ENCODE peak calls at places on chromosome 4, in ten cellular contexts. H, W, Q, V, F, U, A, K, Y and J are unnamed samples.
A peak's percentile ranks its signal among the peaks of the same experiment; 100 is the strongest.

GRCh38 chr4:6258741-6259140 is 10.9 kb upstream of the WFS1 start:
- DNase-seq in H (no peak), W (no peak), Q (no peak), V (no peak), F (no peak), U (no peak), A (no peak), K (no peak), Y (no peak), J (no peak)

GRCh38 chr4:32010221-32010620 is 1290.1 kb downstream of the PCDH7 start:
- DNase-seq in H (no peak), W (no peak), Q (no peak), V (no peak), F (no peak), U (no peak), A (no peak), K (no peak), Y (no peak), J (no peak)

GRCh38 chr4:52096048-52096447 is 44.9 kb downstream of the SPATA18 start:
- DNase-seq in H (no peak), W (no peak), Q (no peak), V (no peak), F (no peak), U (no peak), A (peak; percentile 5), K (no peak), Y (no peak), J (no peak)

GRCh38 chr4:6855692-6856297 is 53.8 kb upstream of the TBC1D14 start:
- DNase-seq in H (no peak), W (no peak), Q (peak; percentile 73), V (peak; percentile 84), F (peak; percentile 71), U (no peak), A (no peak), K (peak; percentile 68), Y (no peak), J (no peak)

GRCh38 chr4:55635282-55635681 is 816 bp downstream of the NMU start:
- DNase-seq in H (peak; percentile 38), W (no peak), Q (no peak), V (no peak), F (no peak), U (no peak), A (no peak), K (no peak), Y (no peak), J (peak; percentile 16)

GRCh38 chr4:56410247-56410646 is 23.0 kb upstream of the AASDH start:
- DNase-seq in H (peak; percentile 31), W (no peak), Q (peak; percentile 27), V (peak; percentile 97), F (no peak), U (no peak), A (peak; percentile 91), K (peak; percentile 80), Y (peak; percentile 78), J (no peak)

GRCh38 chr4:185461565-185461964 is 10.0 kb downstream of the CCDC110 start:
- DNase-seq in H (no peak), W (no peak), Q (no peak), V (no peak), F (no peak), U (no peak), A (no peak), K (no peak), Y (no peak), J (no peak)

GRCh38 chr4:139528377-139529005 is 27.5 kb downstream of the SETD7 start:
- DNase-seq in H (no peak), W (no peak), Q (peak; percentile 3), V (peak; percentile 61), F (peak; percentile 21), U (no peak), A (no peak), K (no peak), Y (no peak), J (peak; percentile 40)

GRCh38 chr4:137076908-137077307 is 455.4 kb downstream of the PCDH18 start:
- DNase-seq in H (no peak), W (no peak), Q (no peak), V (no peak), F (no peak), U (no peak), A (no peak), K (no peak), Y (no peak), J (no peak)

GRCh38 chr4:139763668-139764067 is 98.0 kb downstream of the MGST2 start:
- DNase-seq in H (peak; percentile 23), W (no peak), Q (no peak), V (peak; percentile 49), F (no peak), U (no peak), A (no peak), K (no peak), Y (peak; percentile 42), J (no peak)

GRCh38 chr4:140943486-140943885 is 187.3 kb upstream of the TBC1D9 start:
- DNase-seq in H (no peak), W (no peak), Q (no peak), V (peak; percentile 92), F (no peak), U (no peak), A (no peak), K (peak; percentile 2), Y (no peak), J (no peak)

GRCh38 chr4:67229148-67229547 is 316.2 kb downstream of the CENPC start:
- DNase-seq in H (no peak), W (no peak), Q (no peak), V (no peak), F (no peak), U (no peak), A (no peak), K (no peak), Y (no peak), J (no peak)

GRCh38 chr4:56148428-56148827 is 199.7 kb downstream of the CEP135 start:
- DNase-seq in H (no peak), W (no peak), Q (peak; percentile 2), V (no peak), F (no peak), U (no peak), A (no peak), K (no peak), Y (no peak), J (no peak)

GRCh38 chr4:112411781-112412281 is 104.1 kb downstream of the NEUROG2 start:
- DNase-seq in H (no peak), W (no peak), Q (no peak), V (no peak), F (no peak), U (no peak), A (no peak), K (no peak), Y (no peak), J (no peak)

GRCh38 chr4:119237201-119237600 is 24.7 kb downstream of the USP53 start:
- DNase-seq in H (no peak), W (no peak), Q (no peak), V (no peak), F (no peak), U (no peak), A (no peak), K (no peak), Y (no peak), J (no peak)

GRCh38 chr4:40194602-40195161 is 2.1 kb upstream of the RHOH start:
- DNase-seq in H (no peak), W (no peak), Q (no peak), V (peak; percentile 54), F (no peak), U (peak; percentile 24), A (no peak), K (no peak), Y (no peak), J (no peak)

GRCh38 chr4:8854866-8855265 is 16.8 kb downstream of the HMX1 start:
- DNase-seq in H (no peak), W (no peak), Q (peak; percentile 6), V (no peak), F (no peak), U (no peak), A (no peak), K (no peak), Y (no peak), J (no peak)

GRCh38 chr4:78331965-78332364 is 219.6 kb upstream of the ANXA3 start:
- DNase-seq in H (no peak), W (no peak), Q (no peak), V (no peak), F (no peak), U (no peak), A (no peak), K (no peak), Y (no peak), J (no peak)

GRCh38 chr4:95637047-95637600 is 88.4 kb upstream of the UNC5C start:
- DNase-seq in H (no peak), W (no peak), Q (peak; percentile 1), V (no peak), F (no peak), U (no peak), A (peak; percentile 31), K (peak; percentile 23), Y (no peak), J (peak; percentile 32)

GRCh38 chr4:185524888-185525863 is 10.1 kb downstream of the PDLIM3 start:
- DNase-seq in H (no peak), W (no peak), Q (no peak), V (no peak), F (no peak), U (no peak), A (no peak), K (no peak), Y (no peak), J (peak; percentile 47)